ENCODE peak calls at places on chromosomes 4 and X, in nine cellular contexts. O is testis; A is pancreas; J is kidney; T is CD8-positive, alpha-beta memory T cell; Z is ovary; V is ascending aorta; C is IMR-90; N is cardiac muscle cell. E is an unnamed sample. For H3K4me1, the result is how much of the 10 kb centered on the place peaks cover.

GRCh38 chrX:133544778-133545177 is 129.5 kb upstream of the GPC4 start:
- DNase-seq in T (no peak), N (no peak), O (no peak), A (no peak), C (no peak), J (no peak), V (no peak), Z (no peak), E (no peak)

GRCh38 chr4:33883111-33883510 is 2361.2 kb downstream of the ARAP2 start:
- DNase-seq in T (no peak), Z (no peak), C (no peak), N (peak), V (no peak), A (no peak), O (no peak), J (no peak), E (no peak)

GRCh38 chr4:68466185-68466584 is 18.9 kb downstream of the TMPRSS11E start:
- DNase-seq in C (peak), Z (no peak), J (no peak), V (no peak), O (no peak), T (no peak), A (no peak), N (peak), E (peak)

GRCh38 chr4:143337600-143338287 is 1.1 kb downstream of the GAB1 start:
- DNase-seq in J (peak), V (no peak), O (peak), T (no peak), C (peak), A (peak), N (peak), Z (peak), E (peak)

GRCh38 chr4:87046111-87046510 is 111.3 kb downstream of the AFF1 start:
- DNase-seq in Z (no peak), V (no peak), C (peak), A (no peak), J (no peak), O (no peak), T (no peak), N (peak), E (no peak)

GRCh38 chr4:163167333-163167626 is 590 bp upstream of the NAF1 start:
- DNase-seq in Z (no peak), O (no peak), A (no peak), C (peak), N (peak), T (no peak), V (no peak), J (no peak), E (no peak)

GRCh38 chr4:9913846-9914245 is 107.5 kb downstream of the SLC2A9 start:
- DNase-seq in C (no peak), A (no peak), Z (no peak), O (no peak), V (no peak), J (no peak), T (no peak), N (no peak), E (no peak)

GRCh38 chr4:76590847-76591281 is 155.8 kb downstream of the SHROOM3 start:
- DNase-seq in A (no peak), J (no peak), V (no peak), Z (no peak), N (peak), O (no peak), C (peak), T (no peak), E (no peak)

GRCh38 chr4:6560416-6561172 is 14.4 kb upstream of the MAN2B2 start:
- DNase-seq in Z (no peak), J (no peak), C (peak), O (no peak), T (no peak), V (no peak), N (peak), A (no peak), E (no peak)

GRCh38 chrX:153635788-153636668 is 11.0 kb upstream of the DUSP9 start:
- DNase-seq in A (no peak), Z (no peak), O (no peak), C (no peak), N (no peak), J (peak), V (no peak), T (no peak), E (no peak)

GRCh38 chrX:10482262-10482661 is 138.1 kb downstream of the MID1 start:
- DNase-seq in O (no peak), C (no peak), T (no peak), N (peak), V (no peak), A (no peak), Z (no peak), J (no peak), E (no peak)

GRCh38 chr4:46329118-46329976 is 60.6 kb downstream of the GABRA2 start:
- DNase-seq in T (no peak), C (peak), V (no peak), A (peak), Z (no peak), J (no peak), N (peak), O (peak), E (no peak)

GRCh38 chrX:6052111-6052745 is 176.4 kb downstream of the NLGN4X start:
- DNase-seq in T (no peak), O (no peak), Z (no peak), V (no peak), C (no peak), N (no peak), A (no peak), J (no peak), E (peak)

GRCh38 chrX:41377624-41378023 is 43.7 kb downstream of the DDX3X start:
- DNase-seq in C (no peak), T (no peak), A (no peak), Z (no peak), V (no peak), J (no peak), O (no peak), N (no peak), E (no peak)

GRCh38 chrX:73683236-73683859 is 120.4 kb downstream of the CHIC1 start:
- DNase-seq in A (no peak), N (peak), O (no peak), J (no peak), V (no peak), T (no peak), C (no peak), Z (no peak), E (no peak)

GRCh38 chr4:182448281-182449151 is 205.3 kb downstream of the TENM3 start:
- DNase-seq in O (peak), V (peak), Z (peak), N (peak), J (peak), T (peak), A (peak), C (peak), E (peak)

GRCh38 chr4:127643791-127644190 is 11.0 kb downstream of the INTU start:
- DNase-seq in O (no peak), A (no peak), N (no peak), J (no peak), Z (no peak), T (no peak), C (no peak), V (no peak), E (no peak)

GRCh38 chrX:261167-261857 is 19.9 kb upstream of the PLCXD1 start:
- DNase-seq in C (peak), J (peak), A (no peak), Z (no peak), N (peak), O (no peak), V (no peak), T (no peak), E (no peak)

GRCh38 chr4:38842998-38843397 is 13.6 kb downstream of the TLR6 start:
- DNase-seq in C (no peak), V (no peak), T (no peak), O (no peak), J (no peak), N (no peak), Z (no peak), A (no peak), E (no peak)

GRCh38 chr4:68256284-68256683 is 10.8 kb upstream of the TMPRSS11B start:
- DNase-seq in Z (no peak), V (no peak), C (no peak), J (no peak), O (no peak), N (no peak), A (no peak), T (no peak), E (no peak)

GRCh38 chrX:152641256-152641875 is 3.7 kb downstream of the GABRQ start:
- DNase-seq in J (no peak), C (no peak), T (no peak), V (no peak), N (no peak), A (no peak), O (no peak), Z (no peak), E (no peak)

GRCh38 chr4:16667464-16667863 is 231.0 kb downstream of the LDB2 start:
- DNase-seq in J (no peak), T (no peak), C (peak), A (no peak), O (no peak), N (peak), Z (no peak), V (no peak), E (peak)

GRCh38 chrX:71996826-71997225 is 86.2 kb downstream of the NHSL2 start:
- DNase-seq in O (peak), T (no peak), Z (no peak), C (no peak), N (peak), V (no peak), A (no peak), J (no peak), E (no peak)

GRCh38 chrX:41720125-41720780 is 3.7 kb upstream of the GPR82 start:
- DNase-seq in A (no peak), C (peak), O (no peak), Z (no peak), V (no peak), N (peak), J (no peak), T (peak), E (no peak)

GRCh38 chrX:154411981-154412340 is 622 bp downstream of the TAFAZZIN start:
- DNase-seq in C (peak), N (peak), A (peak), Z (peak), T (no peak), O (peak), V (no peak), J (peak), E (no peak)

GRCh38 chr4:117983541-117984451 is 50.5 kb upstream of the NDST3 start:
- DNase-seq in O (no peak), V (no peak), J (no peak), T (no peak), N (peak), C (peak), A (no peak), Z (no peak), E (no peak)

GRCh38 chrX:103628386-103629290 is at the start of gene TCEAL1:
- DNase-seq in J (peak), A (peak), T (peak), C (peak), V (no peak), N (peak), Z (peak), O (peak), E (no peak)

DNA sequence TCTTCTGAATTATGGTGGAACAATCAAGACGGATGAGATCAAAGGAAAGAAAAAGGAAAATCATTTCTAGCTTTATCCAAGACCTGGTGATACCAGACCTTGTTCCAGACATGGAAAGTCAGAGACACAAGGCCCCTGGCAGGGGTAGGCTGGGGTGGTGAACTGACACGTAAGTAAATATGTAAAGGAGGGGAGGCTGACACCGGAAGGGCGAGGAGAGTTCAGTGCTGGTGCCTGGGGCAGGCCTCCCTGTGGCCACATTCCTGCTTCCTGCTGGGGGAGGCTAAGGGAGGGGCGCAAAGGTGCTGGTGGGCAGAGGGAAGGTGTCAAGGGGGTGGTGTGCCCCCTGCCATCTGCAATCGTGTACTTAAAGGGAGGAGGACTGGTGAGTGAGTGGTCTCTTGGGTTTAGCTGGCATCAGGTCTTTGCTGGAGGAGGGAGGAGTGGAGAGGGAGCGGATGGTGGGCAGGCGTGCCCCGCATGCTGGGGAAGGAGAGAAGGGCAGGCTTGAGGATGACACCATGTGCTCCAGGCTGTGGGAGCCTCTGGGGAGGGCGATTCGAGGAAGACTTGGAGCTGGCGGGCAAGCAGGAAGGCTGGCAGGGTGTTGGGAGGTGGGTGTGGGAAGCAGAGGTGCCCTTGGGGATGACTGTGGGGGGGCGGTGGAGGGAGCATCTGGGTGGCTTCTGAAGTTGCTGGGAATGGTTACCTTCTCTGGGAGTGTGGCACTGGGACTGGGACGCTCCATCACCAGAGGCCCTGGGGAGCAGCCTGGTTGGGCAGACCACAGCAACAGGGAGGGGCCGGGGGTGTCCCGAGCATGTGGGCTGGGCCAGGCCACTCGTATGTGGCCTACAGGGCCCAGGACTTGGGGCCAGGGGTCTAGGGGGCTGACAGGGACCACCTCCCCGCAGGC is 30.6 kb upstream of the AFAP1 start:
- DNase-seq in C (peak), Z (peak), T (peak), A (no peak), O (no peak), V (no peak), N (peak), J (peak), E (no peak)
- H3K4me1 ChIP-seq in C (under half), Z (under half), T (half or more), A (under half), O (under half), V (under half), N (under half), J (under half), E (half or more)

GRCh38 chr4:150127757-150128156 is 49.5 kb downstream of the DCLK2 start:
- DNase-seq in C (peak), N (no peak), V (no peak), Z (no peak), A (no peak), T (no peak), O (no peak), J (no peak), E (no peak)
- H3K4me1 ChIP-seq in C (under half), N (under half), V (under half), Z (under half), A (under half), T (under half), O (under half), J (under half), E (under half)

DNA sequence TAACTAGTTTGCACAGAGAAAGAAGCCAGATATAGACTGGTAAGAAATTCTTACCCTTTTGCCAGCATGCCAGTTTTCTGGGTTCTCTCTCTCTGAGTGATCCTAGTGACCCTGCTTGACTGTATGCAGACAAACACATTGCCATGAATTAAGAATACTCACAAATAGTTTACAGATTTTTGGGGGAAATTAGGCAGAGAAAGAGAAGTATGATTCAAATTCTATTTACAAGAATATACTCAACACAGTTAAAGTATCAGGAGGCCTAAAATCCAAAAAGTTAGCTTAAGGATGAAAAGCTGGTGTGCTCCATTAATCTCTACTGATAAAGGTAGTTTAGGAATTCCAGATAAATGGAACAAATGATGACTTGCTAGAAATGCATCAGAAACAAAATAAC is 18.4 kb downstream of the MOB1B start:
- DNase-seq in N (no peak), Z (no peak), O (no peak), J (no peak), V (no peak), T (no peak), C (no peak), A (no peak), E (no peak)
- H3K4me1 ChIP-seq in N (under half), Z (under half), O (under half), J (under half), V (under half), T (under half), C (under half), A (under half), E (under half)

GRCh38 chr4:2807571-2807970 is 14.7 kb downstream of the SH3BP2 start:
- DNase-seq in O (no peak), N (no peak), Z (no peak), V (no peak), J (peak), A (no peak), C (no peak), T (no peak), E (no peak)

GRCh38 chr4:2809610-2810180 is 16.8 kb downstream of the SH3BP2 start:
- DNase-seq in N (no peak), A (no peak), Z (no peak), C (no peak), T (no peak), O (no peak), V (no peak), J (no peak), E (no peak)

GRCh38 chr4:2805712-2806391 is 13.0 kb downstream of the SH3BP2 start:
- DNase-seq in V (no peak), N (peak), T (no peak), O (peak), Z (peak), A (peak), C (no peak), J (peak), E (no peak)

GRCh38 chr4:2806392-2807355 is 13.8 kb downstream of the SH3BP2 start:
- DNase-seq in A (no peak), J (peak), C (peak), O (peak), V (no peak), T (no peak), N (peak), Z (peak), E (no peak)

DNA sequence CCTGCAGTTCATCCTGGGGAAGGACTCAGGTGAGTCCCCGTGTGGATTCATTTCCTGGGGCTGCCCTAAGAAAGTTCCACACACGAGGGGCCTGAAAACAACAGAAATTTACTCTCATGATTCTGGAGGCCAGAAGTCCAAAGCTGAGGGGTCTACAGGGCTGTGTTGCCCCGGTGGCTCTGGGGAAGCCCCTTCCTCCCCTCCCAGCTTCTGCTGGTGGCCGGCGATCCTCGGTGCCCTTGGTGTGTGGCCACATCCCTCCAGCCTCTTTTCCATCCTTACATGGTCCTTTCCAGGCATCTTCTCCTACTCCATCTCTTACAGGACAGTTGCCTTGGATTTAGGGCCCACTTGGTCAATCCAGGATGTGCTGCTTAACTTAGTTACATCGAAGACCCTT is 15.1 kb downstream of the SH3BP2 start:
- DNase-seq in C (no peak), J (peak), N (no peak), V (no peak), T (no peak), O (no peak), A (no peak), Z (no peak), E (no peak)
- H3K4me1 ChIP-seq in C (under half), J (half or more), N (under half), V (under half), T (under half), O (half or more), A (under half), Z (under half), E (under half)